ENCODE peak calls at places on chromosomes 2 and 18, in nine cellular contexts. O, T, Q, U, G, E, N, P and M are unnamed samples. For H3K9me3, the result is how much of the 10 kb centered on the place peaks cover.

GRCh38 chr2:187470698-187471097 is 22.6 kb upstream of the CALCRL start:
- DNase-seq in O (no peak), T (no peak), Q (no peak), U (no peak), G (no peak), E (no peak), N (no peak), P (no peak), M (no peak)

GRCh38 chr2:113309655-113310387 is 31.1 kb upstream of the PAX8 start:
- DNase-seq in O (no peak), T (no peak), Q (no peak), U (no peak), G (no peak), E (no peak), N (no peak), P (no peak), M (no peak)

GRCh38 chr2:62660582-62661262 is 44.8 kb upstream of the EHBP1 start:
- DNase-seq in O (peak), T (no peak), Q (no peak), U (no peak), G (no peak), E (no peak), N (no peak), P (no peak), M (no peak)

GRCh38 chr2:30410217-30410616 is 36.8 kb upstream of the LCLAT1 start:
- DNase-seq in O (peak), T (no peak), Q (no peak), U (no peak), G (no peak), E (no peak), N (no peak), P (no peak), M (no peak)

GRCh38 chr2:29361255-29361654 is 246.0 kb downstream of the CLIP4 start:
- DNase-seq in O (no peak), T (no peak), Q (no peak), U (no peak), G (no peak), E (no peak), N (no peak), P (no peak), M (no peak)

GRCh38 chr2:19850056-19850455 is 51.7 kb downstream of the TTC32 start:
- DNase-seq in O (no peak), T (no peak), Q (no peak), U (no peak), G (no peak), E (no peak), N (no peak), P (no peak), M (no peak)

GRCh38 chr2:120929829-120930228 is 194.2 kb downstream of the GLI2 start:
- DNase-seq in O (peak), T (no peak), Q (no peak), U (no peak), G (no peak), E (no peak), N (no peak), P (no peak), M (no peak)

GRCh38 chr2:204881519-204882111 is 336.3 kb downstream of the PARD3B start:
- DNase-seq in O (no peak), T (no peak), Q (no peak), U (no peak), G (no peak), E (no peak), N (no peak), P (no peak), M (no peak)

GRCh38 chr18:79903787-79904356 is 47.6 kb downstream of the SLC66A2 start:
- DNase-seq in O (peak), T (no peak), Q (no peak), U (no peak), G (no peak), E (no peak), N (peak), P (no peak), M (no peak)

GRCh38 chr18:79903071-79903635 is 48.3 kb downstream of the SLC66A2 start:
- DNase-seq in O (peak), T (no peak), Q (no peak), U (no peak), G (no peak), E (no peak), N (peak), P (no peak), M (no peak)

GRCh38 chr18:79902075-79902474 is 49.4 kb downstream of the SLC66A2 start:
- DNase-seq in O (no peak), T (no peak), Q (no peak), U (no peak), G (no peak), E (no peak), N (peak), P (no peak), M (no peak)

GRCh38 chr18:79901665-79902064 is 49.8 kb downstream of the SLC66A2 start:
- DNase-seq in O (peak), T (no peak), Q (no peak), U (no peak), G (no peak), E (no peak), N (no peak), P (no peak), M (no peak)

GRCh38 chr18:79902640-79903039 is 48.8 kb downstream of the SLC66A2 start:
- DNase-seq in O (peak), T (no peak), Q (no peak), U (no peak), G (no peak), E (no peak), N (peak), P (no peak), M (no peak)
- H3K9me3 ChIP-seq in O (under half), T (under half), Q (half or more), U (under half), G (under half), E (under half), N (under half), P (under half), M (half or more)

DNA sequence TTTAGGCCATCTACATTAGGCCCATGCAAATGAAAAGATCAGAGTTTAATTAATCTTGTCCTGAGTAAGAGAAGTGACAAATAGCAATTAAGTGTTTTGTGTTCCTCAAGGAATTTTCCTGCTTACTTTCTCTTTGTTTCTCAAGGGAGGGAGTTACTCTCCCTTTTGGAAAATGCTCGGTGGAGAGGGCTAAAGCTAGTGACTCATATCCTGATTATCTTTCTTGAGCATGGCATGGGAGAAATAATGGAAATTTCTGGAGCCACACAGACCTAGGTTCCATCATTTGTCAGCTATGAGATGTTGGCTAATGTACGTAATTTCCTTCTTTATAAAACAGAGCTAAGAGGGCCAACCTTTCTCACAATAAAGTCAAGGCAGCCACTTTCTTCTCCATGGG is 177.1 kb downstream of the ETAA1 start:
- DNase-seq in O (no peak), T (no peak), Q (no peak), U (no peak), G (no peak), E (no peak), N (no peak), P (no peak), M (no peak)
- H3K9me3 ChIP-seq in O (under half), T (under half), Q (under half), U (under half), G (under half), E (under half), N (under half), P (under half), M (under half)

DNA sequence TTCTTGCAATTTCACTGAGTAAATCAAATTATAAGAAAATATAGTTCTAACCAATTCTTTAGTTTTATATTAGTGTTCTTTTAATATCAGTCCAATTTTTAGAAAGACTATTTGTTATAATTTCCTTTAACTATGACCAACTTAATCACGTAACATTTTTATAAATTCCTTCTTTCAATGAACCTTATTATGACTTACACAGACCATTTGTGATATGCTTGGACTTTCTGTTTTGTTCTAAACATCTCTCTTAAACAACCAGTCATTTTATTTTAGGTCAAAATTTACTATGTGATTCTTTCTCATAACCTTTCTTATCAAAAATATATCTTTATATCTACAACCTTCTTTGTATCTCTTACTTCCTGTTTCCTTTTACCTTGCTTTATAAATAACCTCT is 39.5 kb upstream of the DYNAP start:
- DNase-seq in O (no peak), T (no peak), Q (no peak), U (no peak), G (no peak), E (no peak), N (no peak), P (no peak), M (no peak)
- H3K9me3 ChIP-seq in O (under half), T (under half), Q (under half), U (under half), G (under half), E (under half), N (under half), P (under half), M (under half)

GRCh38 chr2:78397198-78397597 is 628.3 kb upstream of the REG3G start:
- DNase-seq in O (no peak), T (no peak), Q (no peak), U (no peak), G (no peak), E (no peak), N (no peak), P (no peak), M (no peak)
- H3K9me3 ChIP-seq in O (under half), T (under half), Q (under half), U (under half), G (under half), E (under half), N (under half), P (under half), M (under half)

GRCh38 chr18:79899609-79900435 is 51.6 kb downstream of the SLC66A2 start:
- DNase-seq in O (peak), T (no peak), Q (no peak), U (no peak), G (no peak), E (no peak), N (peak), P (no peak), M (no peak)

GRCh38 chr18:79900610-79901570 is 50.6 kb downstream of the SLC66A2 start:
- DNase-seq in O (peak), T (no peak), Q (no peak), U (no peak), G (no peak), E (no peak), N (peak), P (no peak), M (no peak)

GRCh38 chr18:79896746-79897145 is 54.7 kb downstream of the SLC66A2 start:
- DNase-seq in O (peak), T (no peak), Q (no peak), U (no peak), G (no peak), E (no peak), N (no peak), P (no peak), M (no peak)

GRCh38 chr18:79898952-79899608 is 52.4 kb downstream of the SLC66A2 start:
- DNase-seq in O (peak), T (no peak), Q (no peak), U (no peak), G (no peak), E (no peak), N (no peak), P (no peak), M (no peak)

DNA sequence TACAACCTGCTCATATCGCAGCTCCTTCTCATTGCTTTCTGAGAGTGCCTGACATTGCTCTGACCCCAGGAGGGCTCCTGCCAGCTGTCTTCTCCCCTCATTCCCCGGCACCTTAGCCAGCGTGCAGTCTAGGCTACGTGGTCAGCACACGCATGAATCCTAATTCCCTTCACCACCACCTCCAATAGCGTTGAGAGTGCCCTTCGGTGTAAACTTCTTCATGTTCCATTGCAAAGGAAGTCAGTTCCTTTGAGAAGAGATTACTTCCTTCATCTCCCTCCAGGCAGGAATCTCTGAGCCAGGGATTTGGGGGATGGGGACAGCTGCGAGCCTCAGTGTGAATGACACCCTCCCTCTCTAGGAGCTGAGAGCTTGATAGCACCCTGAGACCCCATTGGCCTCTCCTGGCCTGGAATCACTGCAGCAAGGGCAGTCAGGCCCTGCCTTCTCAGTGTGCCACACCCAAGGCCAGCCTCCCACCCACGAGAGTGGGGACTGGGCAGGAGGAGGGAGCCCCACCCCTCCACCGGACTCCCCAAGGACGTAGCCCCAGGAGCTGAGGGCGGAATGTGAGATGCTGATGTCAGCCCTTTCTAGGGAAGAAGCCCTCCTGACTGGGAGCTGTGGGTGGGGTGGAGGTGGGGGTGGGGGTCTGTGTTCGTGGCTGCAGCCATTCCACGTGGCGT is 53.4 kb downstream of the SLC66A2 start:
- DNase-seq in O (peak), T (no peak), Q (no peak), U (no peak), G (no peak), E (no peak), N (no peak), P (no peak), M (no peak)
- H3K9me3 ChIP-seq in O (under half), T (under half), Q (half or more), U (under half), G (under half), E (under half), N (under half), P (under half), M (half or more)